ENCODE peak calls at places on chromosomes 16 and 17, in four cellular contexts. N, A, I and M are unnamed samples.

GRCh38 chr17:13788385-13788784 is 186.7 kb upstream of the HS3ST3A1 start:
- DNase-seq in I (no peak), N (no peak), A (no peak), M (no peak)

GRCh38 chr17:3739422-3740124 is 15.9 kb downstream of the HASPIN start:
- DNase-seq in A (no peak), N (no peak), I (no peak), M (no peak)

GRCh38 chr16:11407047-11407982 is 62.1 kb downstream of the RMI2 start:
- DNase-seq in A (peak), N (peak), I (peak), M (peak)

GRCh38 chr16:1287982-1288670 is 21.3 kb upstream of the UBE2I start:
- DNase-seq in I (no peak), N (no peak), A (no peak), M (no peak)

GRCh38 chr17:9226794-9227135 is 205.5 kb downstream of the NTN1 start:
- DNase-seq in I (no peak), A (no peak), N (no peak), M (no peak)

GRCh38 chr17:67443931-67444597 is 67.0 kb downstream of the PITPNC1 start:
- DNase-seq in I (no peak), N (no peak), A (no peak), M (no peak)

GRCh38 chr17:19664136-19664820 is 15.7 kb downstream of the ALDH3A2 start:
- DNase-seq in A (no peak), N (no peak), I (no peak), M (no peak)

GRCh38 chr17:64063088-64063487 is 42.7 kb upstream of the ICAM2 start:
- DNase-seq in A (no peak), I (no peak), N (peak), M (no peak)

GRCh38 chr16:70685061-70685937 is 554 bp downstream of the MTSS2 start:
- DNase-seq in A (peak), I (no peak), N (no peak), M (peak)

GRCh38 chr17:60087882-60088669 is 9.4 kb upstream of the HEATR6 start:
- DNase-seq in A (peak), I (peak), N (no peak), M (peak)

GRCh38 chr17:44000871-44001460 is 3.5 kb upstream of the NAGS start:
- DNase-seq in N (no peak), A (no peak), I (no peak), M (no peak)

GRCh38 chr17:7156342-7156940 is 22.7 kb downstream of the ASGR1 start:
- DNase-seq in N (no peak), I (peak), A (peak), M (no peak)

GRCh38 chr16:89014611-89015230 is 37.7 kb upstream of the CBFA2T3 start:
- DNase-seq in N (no peak), A (no peak), I (no peak), M (no peak)

GRCh38 chr16:89017543-89017942 is 40.5 kb upstream of the CBFA2T3 start:
- DNase-seq in N (no peak), I (no peak), A (no peak), M (no peak)

GRCh38 chr16:89013111-89013510 is 36.1 kb upstream of the CBFA2T3 start:
- DNase-seq in A (no peak), I (no peak), N (no peak), M (no peak)

GRCh38 chr16:89013692-89014455 is 36.9 kb upstream of the CBFA2T3 start:
- DNase-seq in A (no peak), I (no peak), N (no peak), M (no peak)

DNA sequence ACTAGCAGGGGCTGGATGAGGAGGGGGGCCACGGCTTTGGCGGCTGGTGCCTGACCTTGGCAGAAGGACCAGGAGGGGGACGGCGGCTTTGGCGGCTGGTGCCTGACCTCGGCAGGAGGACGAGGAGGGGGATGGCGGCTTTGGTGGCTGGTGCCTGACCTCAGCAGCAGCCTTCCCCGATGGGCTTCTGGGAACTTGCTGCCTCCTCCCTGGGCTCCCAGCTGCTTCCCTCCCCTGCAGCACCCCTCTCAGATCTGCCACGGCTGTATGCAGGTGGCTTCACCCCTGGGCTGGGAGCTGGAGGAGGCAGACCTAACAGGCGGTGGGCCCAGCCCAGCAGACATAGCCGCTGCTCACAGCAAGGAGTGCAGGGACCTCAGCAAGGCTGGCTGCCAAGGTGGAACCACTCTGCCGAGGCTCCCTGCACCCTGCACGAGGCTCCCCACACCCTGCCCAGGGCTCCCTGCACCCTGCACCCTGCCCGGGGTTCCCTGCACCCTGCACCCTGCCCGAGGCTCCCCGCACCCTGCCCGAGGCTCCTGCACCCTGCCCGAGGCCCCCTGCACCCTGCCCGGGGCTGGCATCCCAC is 38.4 kb upstream of the CBFA2T3 start:
- DNase-seq in A (no peak), I (no peak), N (no peak), M (no peak)
- TF ChIP-seq SP1 in A (no peak), I (no peak), N (no peak), M (no peak)

GRCh38 chr17:69579961-69580677 is 165.6 kb downstream of the MAP2K6 start:
- DNase-seq in A (no peak), I (no peak), N (no peak), M (no peak)

GRCh38 chr17:69577098-69577497 is 162.6 kb downstream of the MAP2K6 start:
- DNase-seq in N (no peak), A (no peak), I (no peak), M (no peak)

GRCh38 chr17:69578385-69578936 is 164.0 kb downstream of the MAP2K6 start:
- DNase-seq in A (no peak), N (no peak), I (no peak), M (no peak)

GRCh38 chr17:69575346-69575761 is 160.9 kb downstream of the MAP2K6 start:
- DNase-seq in N (no peak), A (no peak), I (no peak), M (no peak)

GRCh38 chr17:69581061-69581955 is 166.8 kb downstream of the MAP2K6 start:
- DNase-seq in A (no peak), I (no peak), N (peak), M (no peak)
- TF ChIP-seq FOXM1 in A (no peak), I (no peak), N (peak), M (no peak)

GRCh38 chr17:35944151-35944550 is 638 bp upstream of the LYZL6 start:
- DNase-seq in I (no peak), A (no peak), N (no peak), M (no peak)
- TF ChIP-seq SP1 in I (no peak), A (no peak), N (no peak), M (no peak)

GRCh38 chr17:82081546-82081945 is 15.9 kb upstream of the DUS1L start:
- DNase-seq in N (no peak), A (no peak), I (no peak), M (no peak)
- TF ChIP-seq FOXM1 in N (no peak), A (no peak), I (no peak), M (no peak)